ENCODE peak calls at places on chromosomes 2 and 18, in four cellular contexts. K is GM23248, N is uterus, D is cardiac muscle cell. X is an unnamed sample. For H3K4me1, the result is how much of the 10 kb centered on the place peaks cover.

GRCh38 chr2:47724221-47724981 is 58.5 kb upstream of the MSH6 start:
- DNase-seq in K (peak), N (no peak), D (no peak), X (no peak)

GRCh38 chr2:239272626-239273025 is 128.2 kb downstream of the HDAC4 start:
- DNase-seq in K (no peak), N (peak), D (no peak), X (no peak)

GRCh38 chr2:46942143-46942526 is 26.5 kb upstream of the MCFD2 start:
- DNase-seq in K (peak), N (no peak), D (peak), X (peak)

GRCh38 chr18:62781893-62782292 is 66.6 kb downstream of the PHLPP1 start:
- DNase-seq in K (peak), N (peak), D (peak), X (peak)

GRCh38 chr2:85935170-85935745 is 46.5 kb upstream of the ST3GAL5 start:
- DNase-seq in K (no peak), N (no peak), D (no peak), X (peak)

GRCh38 chr2:55048514-55048924 is 1.7 kb downstream of the RTN4 start:
- DNase-seq in K (peak), N (no peak), D (peak), X (peak)

GRCh38 chr2:132936261-132936660 is 266.3 kb upstream of the LYPD1 start:
- DNase-seq in K (peak), N (no peak), D (no peak), X (peak)

GRCh38 chr2:217928324-217929293 is 74.2 kb downstream of the TNS1 start:
- DNase-seq in K (peak), N (no peak), D (no peak), X (peak)

GRCh38 chr2:26453421-26454329 is 24.2 kb downstream of the OTOF start:
- DNase-seq in K (no peak), N (no peak), D (no peak), X (no peak)

GRCh38 chr2:200469708-200470600 is 39.9 kb downstream of the KCTD18 start:
- DNase-seq in K (no peak), N (peak), D (peak), X (no peak)

GRCh38 chr2:152694161-152694661 is 23.1 kb downstream of the PRPF40A start:
- DNase-seq in K (peak), N (no peak), D (peak), X (peak)

GRCh38 chr2:65920659-65921058 is 488.3 kb upstream of the SPRED2 start:
- DNase-seq in K (no peak), N (no peak), D (no peak), X (no peak)

GRCh38 chr2:241330616-241330981 is 14.9 kb downstream of the SEPTIN2 start:
- DNase-seq in K (no peak), N (no peak), D (no peak), X (no peak)

GRCh38 chr2:240127351-240127750 is 8.8 kb downstream of the COPS9 start:
- DNase-seq in K (no peak), N (no peak), D (no peak), X (peak)

GRCh38 chr18:79465392-79465991 is 69.8 kb downstream of the NFATC1 start:
- DNase-seq in K (no peak), N (no peak), D (no peak), X (peak)

GRCh38 chr2:145484443-145485086 is 964.6 kb upstream of the ZEB2 start:
- DNase-seq in K (peak), N (no peak), D (peak), X (peak)

GRCh38 chr18:45009766-45010165 is 329.1 kb downstream of the SETBP1 start:
- DNase-seq in K (no peak), N (no peak), D (no peak), X (no peak)

GRCh38 chr2:216596234-216596985 is 36.8 kb upstream of the IGFBP2 start:
- DNase-seq in K (peak), N (no peak), D (peak), X (no peak)

GRCh38 chr18:46469186-46469915 is 187.7 kb downstream of the LOXHD1 start:
- DNase-seq in K (no peak), N (no peak), D (no peak), X (no peak)

GRCh38 chr2:137969418-137969765 is 5.1 kb downstream of the HNMT start:
- DNase-seq in K (peak), N (no peak), D (peak), X (peak)

GRCh38 chr18:53268455-53268854 is 928.5 kb downstream of the DCC start:
- DNase-seq in K (no peak), N (no peak), D (no peak), X (no peak)

GRCh38 chr2:56185582-56186046 is 1.8 kb downstream of the CCDC85A start:
- DNase-seq in K (peak), N (peak), D (peak), X (peak)

GRCh38 chr2:202950592-202950991 is 38.5 kb downstream of the CARF start:
- DNase-seq in K (no peak), N (no peak), D (peak), X (no peak)

GRCh38 chr2:149329470-149330126 is 789 bp upstream of the LYPD6 start:
- DNase-seq in K (peak), N (no peak), D (peak), X (peak)

GRCh38 chr2:202716114-202716718 is 81.4 kb downstream of the FAM117B start:
- DNase-seq in K (no peak), N (no peak), D (no peak), X (no peak)

GRCh38 chr18:8754995-8755955 is 49.9 kb downstream of the MTCL1 start:
- DNase-seq in K (peak), N (no peak), D (peak), X (no peak)

GRCh38 chr18:67513285-67513684 is 3.2 kb downstream of the DSEL start:
- DNase-seq in K (no peak), N (no peak), D (no peak), X (no peak)

GRCh38 chr2:17843457-17843856 is 27.2 kb downstream of the MSGN1 start:
- DNase-seq in K (no peak), N (no peak), D (no peak), X (no peak)

GRCh38 chr18:55319517-55319905 is 268.5 kb downstream of the TCF4 start:
- DNase-seq in K (peak), N (no peak), D (peak), X (no peak)

GRCh38 chr2:106078091-106078490 is 116.0 kb downstream of the UXS1 start:
- DNase-seq in K (no peak), N (no peak), D (no peak), X (no peak)

GRCh38 chr2:9666306-9666705 is 35.5 kb upstream of the YWHAQ start:
- DNase-seq in K (peak), N (no peak), D (peak), X (no peak)

GRCh38 chr2:231926761-231927565 is 767 bp upstream of the NPPC start:
- DNase-seq in K (peak), N (peak), D (peak), X (peak)

GRCh38 chr18:2112435-2113045 is 458.8 kb downstream of the METTL4 start:
- DNase-seq in K (peak), N (no peak), D (no peak), X (no peak)

GRCh38 chr2:226791056-226791486 is 8.5 kb downstream of the IRS1 start:
- DNase-seq in K (peak), N (no peak), D (peak), X (peak)
- H3K4me1 ChIP-seq in K (half or more), N (under half), D (half or more), X (half or more)

DNA sequence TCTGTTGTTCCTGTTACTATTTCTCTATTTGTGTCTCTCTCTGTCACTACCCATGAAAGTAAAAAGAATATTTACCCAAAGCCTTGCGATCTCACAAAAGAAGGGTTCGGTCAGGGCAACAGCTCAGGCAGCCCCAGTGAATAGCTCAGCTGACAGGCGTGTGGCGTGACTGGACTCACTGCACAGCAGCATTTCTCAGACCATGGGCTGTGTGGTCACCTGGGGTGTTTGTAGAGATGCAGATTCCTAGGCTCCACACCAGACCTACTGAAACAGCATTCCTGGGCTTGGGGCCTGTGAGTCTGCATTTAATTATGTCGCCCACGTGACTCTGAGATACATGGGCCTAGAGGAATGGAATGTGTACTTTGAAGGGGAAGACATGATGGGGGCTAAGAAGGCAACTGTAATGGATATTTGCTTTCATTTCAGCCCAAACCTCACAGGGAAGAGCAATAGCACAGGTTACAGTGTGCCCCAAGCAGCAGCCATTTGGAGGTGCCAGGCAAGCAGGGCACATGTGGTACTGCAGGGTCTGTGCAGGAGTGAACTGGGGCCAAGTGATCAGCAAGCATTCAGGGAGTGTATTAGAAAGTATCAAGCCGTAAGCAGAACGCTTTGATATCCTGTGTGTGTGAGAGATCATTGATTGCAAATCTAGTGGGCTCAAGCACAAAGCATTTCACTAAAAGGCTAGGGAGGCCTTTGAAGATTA is 90.4 kb upstream of the RBMS1 start:
- DNase-seq in K (no peak), N (no peak), D (no peak), X (no peak)
- H3K4me1 ChIP-seq in K (under half), N (under half), D (under half), X (under half)

GRCh38 chr2:207156451-207157161 is 9.1 kb downstream of the KLF7 start:
- DNase-seq in K (no peak), N (no peak), D (peak), X (no peak)

GRCh38 chr2:207154556-207155179 is 11.1 kb downstream of the KLF7 start:
- DNase-seq in K (no peak), N (no peak), D (no peak), X (no peak)

GRCh38 chr2:207157162-207157481 is 8.6 kb downstream of the KLF7 start:
- DNase-seq in K (no peak), N (no peak), D (no peak), X (no peak)

GRCh38 chr2:207156045-207156444 is 9.7 kb downstream of the KLF7 start:
- DNase-seq in K (no peak), N (no peak), D (no peak), X (no peak)

DNA sequence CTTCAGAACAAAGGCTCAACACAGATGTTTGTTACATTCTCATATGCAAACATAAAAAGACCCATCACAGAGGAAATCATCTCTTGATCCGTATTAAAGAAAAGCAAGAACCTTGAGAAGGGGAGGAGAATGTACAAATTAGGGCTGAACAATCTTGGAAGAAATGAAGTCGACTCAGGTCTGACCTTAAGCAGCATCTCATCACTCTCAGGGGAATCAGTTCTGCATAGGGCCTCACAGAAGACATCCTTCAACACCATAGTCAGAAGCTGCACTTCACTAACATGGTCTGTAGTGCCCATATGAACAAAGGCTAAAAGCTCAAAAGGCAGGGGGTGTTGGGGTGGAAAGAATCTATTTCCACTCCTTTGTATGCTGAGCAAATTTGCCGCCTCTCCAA is 10.2 kb downstream of the KLF7 start:
- DNase-seq in K (no peak), N (no peak), D (no peak), X (no peak)
- H3K4me1 ChIP-seq in K (half or more), N (under half), D (under half), X (under half)

GRCh38 chr18:40371673-40372072 is 1583.4 kb upstream of the PIK3C3 start:
- DNase-seq in K (peak), N (no peak), D (peak), X (peak)
- H3K4me1 ChIP-seq in K (under half), N (under half), D (under half), X (under half)

GRCh38 chr2:207137922-207138321 is 27.8 kb downstream of the KLF7 start:
- DNase-seq in K (no peak), N (no peak), D (no peak), X (no peak)
- H3K4me1 ChIP-seq in K (half or more), N (under half), D (under half), X (half or more)

GRCh38 chr2:73946215-73946614 is 19.5 kb downstream of the DGUOK start:
- DNase-seq in K (no peak), N (no peak), D (no peak), X (no peak)
- H3K4me1 ChIP-seq in K (under half), N (under half), D (under half), X (under half)

DNA sequence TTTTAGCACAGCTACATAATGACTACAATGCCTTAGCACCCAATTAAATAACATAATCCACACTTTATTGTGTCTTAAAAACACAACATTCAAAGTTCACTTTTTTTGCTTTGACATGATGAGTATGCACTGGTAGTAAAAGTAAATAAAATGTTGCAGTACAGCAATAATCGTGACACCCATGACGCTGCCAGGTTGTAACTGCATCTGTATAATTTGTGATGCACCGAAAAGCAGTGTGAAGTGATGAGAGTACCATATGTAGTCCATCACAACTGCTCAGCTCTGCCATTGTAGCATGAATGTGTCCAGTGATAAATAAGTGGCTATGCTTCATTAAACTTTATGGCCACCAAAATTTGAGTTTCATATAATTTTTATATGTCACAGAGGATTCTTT is 15.7 kb downstream of the PPP1CB start:
- DNase-seq in K (no peak), N (no peak), D (no peak), X (no peak)
- H3K4me1 ChIP-seq in K (under half), N (under half), D (under half), X (under half)

DNA sequence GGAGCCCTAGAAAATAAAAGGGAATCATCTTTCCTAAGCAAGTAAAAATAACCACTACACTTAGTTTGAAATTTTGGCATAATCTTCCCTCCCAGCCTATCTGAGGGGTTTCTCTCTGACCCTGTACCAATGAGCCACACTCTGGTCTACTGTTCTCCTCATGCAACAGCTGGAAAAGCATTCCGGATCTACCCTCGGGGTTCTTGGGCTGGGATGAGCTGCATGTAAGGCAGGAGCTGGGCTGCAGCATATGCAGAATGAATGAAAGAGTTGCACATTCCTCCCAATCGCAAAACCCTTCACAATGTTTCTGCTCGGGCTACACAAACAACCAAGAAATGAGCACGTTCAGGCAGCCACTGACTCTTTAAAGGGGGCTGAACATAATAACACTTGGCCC is 180.2 kb upstream of the ZFP36L2 start:
- DNase-seq in K (no peak), N (no peak), D (no peak), X (peak)
- H3K4me1 ChIP-seq in K (under half), N (under half), D (under half), X (under half)

GRCh38 chr18:48929951-48930713 is 20.6 kb downstream of the SMAD7 start:
- DNase-seq in K (peak), N (no peak), D (peak), X (peak)
- H3K4me1 ChIP-seq in K (half or more), N (under half), D (half or more), X (half or more)

X was measured in osteoblast.